ENCODE peak calls at places on chromosomes 1 and 21, in six cellular contexts. N is CD8-positive, alpha-beta T cell; D is tibial nerve; E is aorta; Z is Caco-2; I is psoas muscle. V is an unnamed sample.

GRCh38 chr1:52769346-52770033 is 43.2 kb downstream of the ZYG11B start:
- DNase-seq in N (no peak), D (no peak), E (no peak), Z (no peak), I (no peak), V (no peak)

GRCh38 chr1:153945795-153946621 is 510 bp downstream of the DENND4B start:
- DNase-seq in N (peak; percentile 71), D (peak; percentile 72), E (peak; percentile 96), Z (peak; percentile 60), I (peak; percentile 93), V (peak; percentile 71)

GRCh38 chr1:172394167-172394751 is 26.2 kb upstream of the C1orf105 start:
- DNase-seq in N (peak; percentile 55), D (no peak), E (peak; percentile 51), Z (no peak), I (no peak), V (no peak)

GRCh38 chr1:235931181-235931738 is 64.6 kb upstream of the LYST start:
- DNase-seq in N (no peak), D (no peak), E (no peak), Z (no peak), I (no peak), V (no peak)

GRCh38 chr1:60942291-60942690 is 140.1 kb upstream of the NFIA start:
- DNase-seq in N (no peak), D (no peak), E (no peak), Z (no peak), I (no peak), V (no peak)

GRCh38 chr1:201020647-201021332 is 2.7 kb downstream of the KIF21B start:
- DNase-seq in N (no peak), D (no peak), E (no peak), Z (no peak), I (no peak), V (no peak)

GRCh38 chr1:201810466-201811216 is 18.3 kb upstream of the IPO9 start:
- DNase-seq in N (no peak), D (no peak), E (no peak), Z (no peak), I (no peak), V (no peak)

GRCh38 chr1:231376875-231377549 is 38.9 kb downstream of the SPRTN start:
- DNase-seq in N (no peak), D (no peak), E (no peak), Z (no peak), I (no peak), V (no peak)

GRCh38 chr1:113320972-113321680 is 69.2 kb upstream of the MAGI3 start:
- DNase-seq in N (no peak), D (no peak), E (no peak), Z (no peak), I (no peak), V (no peak)

GRCh38 chr1:209860293-209860881 is 32.6 kb downstream of the UTP25 start:
- DNase-seq in N (peak; percentile 51), D (peak; percentile 65), E (peak; percentile 78), Z (peak; percentile 80), I (peak; percentile 78), V (no peak)

GRCh38 chr1:40965531-40965930 is 14.0 kb upstream of the CTPS1 start:
- DNase-seq in N (no peak), D (no peak), E (no peak), Z (no peak), I (no peak), V (no peak)

GRCh38 chr1:62362061-62362951 is 43.1 kb upstream of the KANK4 start:
- DNase-seq in N (no peak), D (no peak), E (no peak), Z (no peak), I (no peak), V (peak; percentile 62)

GRCh38 chr1:37932759-37933158 is 14.1 kb downstream of the INPP5B start:
- DNase-seq in N (no peak), D (no peak), E (no peak), Z (no peak), I (no peak), V (no peak)

GRCh38 chr1:6014130-6014999 is 22.1 kb upstream of the NPHP4 start:
- DNase-seq in N (no peak), D (no peak), E (peak; percentile 40), Z (no peak), I (peak; percentile 84), V (no peak)

GRCh38 chr1:30491831-30492230 is 231.6 kb downstream of the MATN1 start:
- DNase-seq in N (no peak), D (no peak), E (no peak), Z (no peak), I (peak; percentile 14), V (no peak)

GRCh38 chr1:229874150-229874549 is 192.9 kb upstream of the GALNT2 start:
- DNase-seq in N (no peak), D (no peak), E (no peak), Z (no peak), I (no peak), V (no peak)

GRCh38 chr1:170823120-170823519 is 112.2 kb upstream of the MROH9 start:
- DNase-seq in N (no peak), D (no peak), E (no peak), Z (no peak), I (no peak), V (no peak)

GRCh38 chr1:182083851-182084486 is 22.5 kb upstream of the ZNF648 start:
- DNase-seq in N (no peak), D (no peak), E (no peak), Z (no peak), I (no peak), V (no peak)

GRCh38 chr1:158998781-158999161 is 10.9 kb upstream of the IFI16 start:
- DNase-seq in N (peak; percentile 32), D (peak; percentile 54), E (peak; percentile 79), Z (no peak), I (peak; percentile 72), V (no peak)

GRCh38 chr1:115873184-115873583 is 32.3 kb upstream of the NHLH2 start:
- DNase-seq in N (no peak), D (no peak), E (no peak), Z (no peak), I (no peak), V (no peak)

GRCh38 chr1:200684015-200684414 is 14.3 kb upstream of the DDX59 start:
- DNase-seq in N (no peak), D (no peak), E (no peak), Z (no peak), I (no peak), V (no peak)

GRCh38 chr1:228968841-228969606 is 233.7 kb downstream of the RHOU start:
- DNase-seq in N (no peak), D (no peak), E (no peak), Z (no peak), I (no peak), V (no peak)

GRCh38 chr1:12142141-12142823 is 24.5 kb upstream of the TNFRSF1B start:
- DNase-seq in N (no peak), D (no peak), E (peak; percentile 71), Z (no peak), I (no peak), V (no peak)

GRCh38 chr1:35192056-35192852 is 691 bp downstream of the SFPQ start:
- DNase-seq in N (peak; percentile 86), D (peak; percentile 69), E (peak; percentile 93), Z (peak; percentile 72), I (peak; percentile 94), V (peak; percentile 81)

GRCh38 chr1:161157867-161158266 is 1.4 kb upstream of the USP21 start:
- DNase-seq in N (no peak), D (no peak), E (peak; percentile 2), Z (no peak), I (no peak), V (no peak)

GRCh38 chr21:44752701-44753235 is 41.4 kb upstream of the TSPEAR start:
- DNase-seq in N (no peak), D (no peak), E (no peak), Z (no peak), I (no peak), V (no peak)

GRCh38 chr1:172533511-172534116 is 664 bp downstream of the SUCO start:
- DNase-seq in N (peak; percentile 15), D (no peak), E (peak; percentile 46), Z (no peak), I (peak; percentile 36), V (no peak)

GRCh38 chr1:2786329-2787162 is 14.9 kb downstream of the TTC34 start:
- DNase-seq in N (peak; percentile 65), D (no peak), E (peak; percentile 74), Z (peak; percentile 19), I (peak; percentile 60), V (no peak)

GRCh38 chr1:101317590-101317989 is 80.8 kb downstream of the S1PR1 start:
- DNase-seq in N (no peak), D (no peak), E (no peak), Z (no peak), I (no peak), V (no peak)

GRCh38 chr1:67285780-67286488 is 21.7 kb upstream of the IL12RB2 start:
- DNase-seq in N (no peak), D (no peak), E (no peak), Z (no peak), I (no peak), V (no peak)

GRCh38 chr1:239562095-239562494 is 175.7 kb downstream of the CHRM3 start:
- DNase-seq in N (no peak), D (no peak), E (no peak), Z (no peak), I (no peak), V (no peak)
- H3K9me3 ChIP-seq in N (no peaks in the 10 kb centered on the region), D (no peaks in the 10 kb centered on the region), E (no peaks in the 10 kb centered on the region), Z (no peaks in the 10 kb centered on the region), I (no peaks in the 10 kb centered on the region), V (no peaks in the 10 kb centered on the region)

DNA sequence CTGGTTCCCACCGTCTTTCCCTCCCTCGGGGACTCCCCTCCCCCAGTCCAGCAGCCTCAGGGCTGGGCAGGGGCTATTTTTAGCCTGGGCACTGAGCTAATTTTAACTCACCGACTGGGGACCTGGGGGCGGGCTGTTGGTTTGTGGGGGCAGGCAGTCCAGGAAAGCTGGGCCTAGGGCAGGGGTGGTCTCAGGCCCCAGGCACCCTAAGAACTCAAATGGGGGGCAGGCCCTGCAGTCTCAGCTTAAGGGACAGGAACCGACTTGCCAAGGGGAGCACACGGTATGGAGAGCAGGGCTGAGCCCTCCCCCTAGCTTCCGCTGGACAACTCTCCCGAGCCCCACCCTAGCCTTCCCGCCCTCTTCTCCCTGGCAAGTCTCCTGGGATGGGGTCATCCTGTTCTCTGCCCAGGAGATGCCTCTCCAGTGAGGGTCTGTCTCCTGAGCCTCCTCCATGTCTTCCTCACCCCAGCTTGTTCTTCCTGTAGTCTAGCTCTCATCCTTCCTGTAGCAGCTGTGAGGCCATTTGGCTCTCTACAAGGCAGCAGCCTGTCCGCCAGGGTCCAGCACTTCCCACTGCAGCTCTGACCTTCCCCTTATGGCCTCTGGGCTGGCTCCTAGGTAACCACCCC is 10.1 kb downstream of the MEF2D start:
- DNase-seq in N (no peak), D (no peak), E (peak; percentile 69), Z (no peak), I (peak; percentile 86), V (no peak)
- H3K4me3 ChIP-seq in N (peak overlapping the region; percentile 24), D (peak overlapping the region; percentile 27), E (peak overlapping the region; percentile 1), Z (no peak overlapping the region), I (peak overlapping the region; percentile 98), V (peak overlapping the region; percentile 1)

GRCh38 chr1:19133360-19133759 is 76.7 kb downstream of the UBR4 start:
- DNase-seq in N (no peak), D (no peak), E (no peak), Z (no peak), I (no peak), V (no peak)
- H3K36me3 ChIP-seq in N (peaks cover 42% of the 10 kb centered on the region), D (peaks cover 94% of the 10 kb centered on the region), E (peaks cover 12% of the 10 kb centered on the region), Z (peaks cover 3% of the 10 kb centered on the region), I (peaks cover 100% of the 10 kb centered on the region), V (peaks cover 16% of the 10 kb centered on the region)

DNA sequence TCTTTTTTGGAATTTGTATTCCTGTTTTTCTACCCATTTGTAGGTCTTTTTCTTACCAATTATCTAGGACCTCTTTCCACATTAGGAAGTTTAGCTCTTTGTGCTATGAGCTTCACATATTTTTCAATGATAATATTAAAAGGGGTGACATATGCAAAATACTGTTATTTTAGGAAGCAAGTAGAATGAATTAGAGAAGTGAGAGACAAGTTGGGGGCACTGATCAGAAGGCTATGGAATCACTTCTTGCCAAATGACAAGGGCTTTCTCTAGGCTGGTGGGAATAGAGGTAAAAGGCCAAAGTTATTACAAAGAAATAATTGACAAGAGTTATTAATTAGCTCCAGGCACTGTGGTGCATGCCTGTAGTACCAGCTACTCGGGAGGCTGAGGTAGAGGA is 4.3 kb upstream of the BCAR3 start:
- DNase-seq in N (no peak), D (no peak), E (no peak), Z (no peak), I (no peak), V (no peak)
- H3K9me3 ChIP-seq in N (no peaks in the 10 kb centered on the region), D (no peaks in the 10 kb centered on the region), E (no peaks in the 10 kb centered on the region), Z (no peaks in the 10 kb centered on the region), I (no peaks in the 10 kb centered on the region), V (no peaks in the 10 kb centered on the region)